ENCODE peak calls at places on chromosomes 1 and 21, in four cellular contexts. One of them, this sample, is unnamed. For H3K36me3, the result is how much of the 10 kb centered on the place peaks cover.

GRCh38 chr1:59046730-59047157 is 250.2 kb upstream of the FGGY start:
- DNase-seq in NT2/D1: no peak
- DNase-seq in pancreas: no peak
- DNase-seq in MM.1S: peak
- DNase-seq in this sample: no peak

GRCh38 chr1:1205769-1206375 is 520 bp downstream of the TNFRSF18 start:
- DNase-seq in NT2/D1: no peak
- DNase-seq in pancreas: no peak
- DNase-seq in MM.1S: no peak
- DNase-seq in this sample: peak

GRCh38 chr1:21324368-21325137 is 34.3 kb upstream of the ECE1 start:
- DNase-seq in NT2/D1: no peak
- DNase-seq in pancreas: peak
- DNase-seq in MM.1S: no peak
- DNase-seq in this sample: peak

GRCh38 chr21:43206231-43207042 is 37.6 kb downstream of the CRYAA start:
- DNase-seq in NT2/D1: no peak
- DNase-seq in pancreas: no peak
- DNase-seq in MM.1S: no peak
- DNase-seq in this sample: no peak

GRCh38 chr1:37147397-37147831 is 113.1 kb upstream of the GRIK3 start:
- DNase-seq in NT2/D1: no peak
- DNase-seq in pancreas: no peak
- DNase-seq in MM.1S: no peak
- DNase-seq in this sample: no peak

GRCh38 chr1:75950176-75950575 is 18.0 kb upstream of the ASB17 start:
- DNase-seq in NT2/D1: no peak
- DNase-seq in pancreas: no peak
- DNase-seq in MM.1S: no peak
- DNase-seq in this sample: no peak

GRCh38 chr1:9097947-9098705 is 28.7 kb upstream of the SLC2A5 start:
- DNase-seq in NT2/D1: no peak
- DNase-seq in pancreas: no peak
- DNase-seq in MM.1S: no peak
- DNase-seq in this sample: no peak

GRCh38 chr1:34711469-34711868 is 43.4 kb upstream of the GJB5 start:
- DNase-seq in NT2/D1: no peak
- DNase-seq in pancreas: no peak
- DNase-seq in MM.1S: no peak
- DNase-seq in this sample: no peak

GRCh38 chr1:36763771-36764170 is 270.5 kb downstream of the GRIK3 start:
- DNase-seq in NT2/D1: no peak
- DNase-seq in pancreas: no peak
- DNase-seq in MM.1S: no peak
- DNase-seq in this sample: no peak

GRCh38 chr1:44296794-44297193 is 58.3 kb downstream of the ERI3 start:
- DNase-seq in NT2/D1: no peak
- DNase-seq in pancreas: no peak
- DNase-seq in MM.1S: no peak
- DNase-seq in this sample: no peak

GRCh38 chr1:116325922-116326321 is 47.1 kb upstream of the ATP1A1 start:
- DNase-seq in NT2/D1: no peak
- DNase-seq in pancreas: no peak
- DNase-seq in MM.1S: peak
- DNase-seq in this sample: no peak

GRCh38 chr1:10213186-10213585 is 2.8 kb downstream of the KIF1B start:
- DNase-seq in NT2/D1: no peak
- DNase-seq in pancreas: no peak
- DNase-seq in MM.1S: no peak
- DNase-seq in this sample: peak

GRCh38 chr1:230977781-230978490 is 725 bp downstream of the TTC13 start:
- DNase-seq in NT2/D1: no peak
- DNase-seq in pancreas: peak
- DNase-seq in MM.1S: peak
- DNase-seq in this sample: peak

GRCh38 chr1:42679364-42679983 is 2.7 kb upstream of the YBX1 start:
- DNase-seq in NT2/D1: no peak
- DNase-seq in pancreas: no peak
- DNase-seq in MM.1S: no peak
- DNase-seq in this sample: no peak

GRCh38 chr1:12472798-12473551 is 145.0 kb downstream of the DHRS3 start:
- DNase-seq in NT2/D1: no peak
- DNase-seq in pancreas: no peak
- DNase-seq in MM.1S: no peak
- DNase-seq in this sample: no peak

GRCh38 chr1:221085712-221086111 is 206.5 kb downstream of the HLX start:
- DNase-seq in NT2/D1: no peak
- DNase-seq in pancreas: no peak
- DNase-seq in MM.1S: no peak
- DNase-seq in this sample: no peak

GRCh38 chr1:81617308-81618027 is 183.3 kb upstream of the ADGRL2 start:
- DNase-seq in NT2/D1: no peak
- DNase-seq in pancreas: no peak
- DNase-seq in MM.1S: no peak
- DNase-seq in this sample: no peak

GRCh38 chr1:168386949-168387586 is 106.4 kb downstream of the TBX19 start:
- DNase-seq in NT2/D1: no peak
- DNase-seq in pancreas: peak
- DNase-seq in MM.1S: peak
- DNase-seq in this sample: peak

GRCh38 chr1:71046891-71047634 is 553 bp downstream of the PTGER3 start:
- DNase-seq in NT2/D1: no peak
- DNase-seq in pancreas: peak
- DNase-seq in MM.1S: no peak
- DNase-seq in this sample: peak

GRCh38 chr1:99218999-99219398 is 45.3 kb upstream of the PLPPR4 start:
- DNase-seq in NT2/D1: no peak
- DNase-seq in pancreas: no peak
- DNase-seq in MM.1S: peak
- DNase-seq in this sample: no peak

GRCh38 chr1:15430787-15431570 is 7.3 kb upstream of the CTRC start:
- DNase-seq in NT2/D1: peak
- DNase-seq in pancreas: peak
- DNase-seq in MM.1S: peak
- DNase-seq in this sample: peak

GRCh38 chr1:224333939-224334701 is 4.1 kb upstream of the NVL start:
- DNase-seq in NT2/D1: no peak
- DNase-seq in pancreas: no peak
- DNase-seq in MM.1S: no peak
- DNase-seq in this sample: no peak

GRCh38 chr1:37676281-37677243 is 15.8 kb upstream of the CDCA8 start:
- DNase-seq in NT2/D1: no peak
- DNase-seq in pancreas: no peak
- DNase-seq in MM.1S: peak
- DNase-seq in this sample: no peak

GRCh38 chr1:47224676-47225399 is 7.2 kb downstream of the TAL1 start:
- DNase-seq in NT2/D1: no peak
- DNase-seq in pancreas: no peak
- DNase-seq in MM.1S: no peak
- DNase-seq in this sample: no peak

GRCh38 chr1:22295856-22296255 is 153.0 kb upstream of the WNT4 start:
- DNase-seq in NT2/D1: no peak
- DNase-seq in pancreas: no peak
- DNase-seq in MM.1S: no peak
- DNase-seq in this sample: peak

GRCh38 chr1:153400244-153400643 is 9.4 kb upstream of the S100A8 start:
- DNase-seq in NT2/D1: no peak
- DNase-seq in pancreas: no peak
- DNase-seq in MM.1S: no peak
- DNase-seq in this sample: peak

GRCh38 chr1:225691377-225691776 is 38.5 kb upstream of the ENAH start:
- DNase-seq in NT2/D1: no peak
- DNase-seq in pancreas: peak
- DNase-seq in MM.1S: no peak
- DNase-seq in this sample: no peak

GRCh38 chr1:24386241-24386640 is 27.3 kb downstream of the STPG1 start:
- DNase-seq in NT2/D1: no peak
- DNase-seq in pancreas: no peak
- DNase-seq in MM.1S: no peak
- DNase-seq in this sample: no peak

GRCh38 chr1:165365344-165365743 is 8.8 kb upstream of the LMX1A start:
- DNase-seq in NT2/D1: no peak
- DNase-seq in pancreas: no peak
- DNase-seq in MM.1S: no peak
- DNase-seq in this sample: no peak

GRCh38 chr1:200660719-200661118 is 9.0 kb downstream of the DDX59 start:
- DNase-seq in NT2/D1: no peak
- DNase-seq in pancreas: no peak
- DNase-seq in MM.1S: no peak
- DNase-seq in this sample: no peak
- H3K36me3 ChIP-seq in NT2/D1: half or more
- H3K36me3 ChIP-seq in pancreas: under half
- H3K36me3 ChIP-seq in MM.1S: under half
- H3K36me3 ChIP-seq in this sample: under half

GRCh38 chr1:197621761-197622160 is 153.5 kb downstream of the DENND1B start:
- DNase-seq in NT2/D1: no peak
- DNase-seq in pancreas: no peak
- DNase-seq in MM.1S: no peak
- DNase-seq in this sample: no peak
- H3K4me3 ChIP-seq in NT2/D1: no peak
- H3K4me3 ChIP-seq in pancreas: no peak
- H3K4me3 ChIP-seq in MM.1S: no peak
- H3K4me3 ChIP-seq in this sample: no peak

GRCh38 chr1:79109445-79109844 is 102.9 kb upstream of the ADGRL4 start:
- DNase-seq in NT2/D1: no peak
- DNase-seq in pancreas: no peak
- DNase-seq in MM.1S: no peak
- DNase-seq in this sample: no peak
- H3K36me3 ChIP-seq in NT2/D1: under half
- H3K36me3 ChIP-seq in pancreas: under half
- H3K36me3 ChIP-seq in MM.1S: under half
- H3K36me3 ChIP-seq in this sample: under half

GRCh38 chr1:2316451-2316940 is 74.9 kb downstream of the MORN1 start:
- DNase-seq in NT2/D1: no peak
- DNase-seq in pancreas: no peak
- DNase-seq in MM.1S: no peak
- DNase-seq in this sample: no peak

GRCh38 chr1:2314297-2314802 is 77.0 kb downstream of the MORN1 start:
- DNase-seq in NT2/D1: peak
- DNase-seq in pancreas: peak
- DNase-seq in MM.1S: no peak
- DNase-seq in this sample: peak

GRCh38 chr1:2317230-2318065 is 73.9 kb downstream of the MORN1 start:
- DNase-seq in NT2/D1: no peak
- DNase-seq in pancreas: no peak
- DNase-seq in MM.1S: no peak
- DNase-seq in this sample: peak

GRCh38 chr1:2314803-2315710 is 76.3 kb downstream of the MORN1 start:
- DNase-seq in NT2/D1: no peak
- DNase-seq in pancreas: peak
- DNase-seq in MM.1S: no peak
- DNase-seq in this sample: peak

DNA sequence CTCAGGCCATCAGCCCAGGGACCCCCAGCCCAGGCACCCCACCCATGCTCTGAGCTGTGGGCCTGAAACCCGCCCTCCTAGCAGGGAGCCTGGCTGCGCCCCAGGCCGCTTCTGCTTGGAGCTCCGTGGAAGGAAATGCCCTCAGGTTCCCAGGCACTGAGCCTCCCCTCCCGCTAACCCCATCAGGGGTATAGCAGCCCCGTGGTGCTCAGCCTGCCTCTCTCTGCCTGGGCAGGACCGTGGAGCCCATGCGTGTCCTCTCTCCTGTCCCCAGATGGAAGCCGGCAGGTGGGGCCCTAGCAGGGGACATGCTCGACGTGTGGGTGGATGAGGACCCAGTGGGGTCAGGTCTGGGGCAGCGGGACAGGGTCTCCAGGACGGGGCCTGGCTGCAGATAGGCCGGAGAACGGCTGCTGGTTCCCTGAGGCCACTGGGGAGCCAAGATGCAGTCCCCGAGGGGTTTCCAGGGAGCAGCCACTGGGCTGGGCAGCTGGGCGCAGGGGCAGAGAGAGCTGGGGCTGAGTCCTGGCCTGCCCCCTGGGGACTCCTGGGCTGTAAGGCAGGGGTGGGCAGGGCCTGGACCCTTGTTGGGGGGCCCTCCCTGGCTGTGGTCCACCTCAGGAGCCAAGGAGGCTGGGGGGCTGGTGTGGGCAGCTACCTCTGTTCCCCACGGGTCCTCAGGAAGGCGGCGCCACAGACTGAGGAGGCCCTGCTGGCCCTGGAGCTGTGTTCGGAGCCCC is 75.5 kb downstream of the MORN1 start:
- DNase-seq in NT2/D1: no peak
- DNase-seq in pancreas: no peak
- DNase-seq in MM.1S: no peak
- DNase-seq in this sample: peak
- H3K4me3 ChIP-seq in NT2/D1: peak
- H3K4me3 ChIP-seq in pancreas: no peak
- H3K4me3 ChIP-seq in MM.1S: no peak
- H3K4me3 ChIP-seq in this sample: no peak

GRCh38 chr1:155967410-155968400 is 10.6 kb downstream of the ARHGEF2 start:
- DNase-seq in NT2/D1: no peak
- DNase-seq in pancreas: no peak
- DNase-seq in MM.1S: no peak
- DNase-seq in this sample: peak

GRCh38 chr1:155966750-155967149 is 11.6 kb downstream of the ARHGEF2 start:
- DNase-seq in NT2/D1: no peak
- DNase-seq in pancreas: no peak
- DNase-seq in MM.1S: no peak
- DNase-seq in this sample: peak

GRCh38 chr1:155969377-155969791 is 9.0 kb downstream of the ARHGEF2 start:
- DNase-seq in NT2/D1: no peak
- DNase-seq in pancreas: no peak
- DNase-seq in MM.1S: no peak
- DNase-seq in this sample: peak

GRCh38 chr1:155970531-155971167 is 7.7 kb downstream of the ARHGEF2 start:
- DNase-seq in NT2/D1: no peak
- DNase-seq in pancreas: no peak
- DNase-seq in MM.1S: peak
- DNase-seq in this sample: peak

GRCh38 chr1:155968670-155969069 is 9.7 kb downstream of the ARHGEF2 start:
- DNase-seq in NT2/D1: no peak
- DNase-seq in pancreas: no peak
- DNase-seq in MM.1S: no peak
- DNase-seq in this sample: peak
- H3K36me3 ChIP-seq in NT2/D1: half or more
- H3K36me3 ChIP-seq in pancreas: under half
- H3K36me3 ChIP-seq in MM.1S: under half
- H3K36me3 ChIP-seq in this sample: under half

This sample was measured in H7.